ENCODE peak calls at places on chromosomes 5 and 9, in six cellular contexts. One of them, this sample, is unnamed.

GRCh38 chr5:1468247-1468612 is 23.0 kb upstream of the SLC6A3 start:
- DNase-seq in brain microvascular endothelial cell: no peak
- DNase-seq in upper lobe of right lung: no peak
- DNase-seq in heart right ventricle: no peak
- DNase-seq in lower leg skin: no peak
- DNase-seq in endodermal cell: peak; percentile 89
- DNase-seq in this sample: no peak

GRCh38 chr5:96344678-96345612 is 88.1 kb downstream of the PCSK1 start:
- DNase-seq in endodermal cell: no peak
- DNase-seq in lower leg skin: no peak
- DNase-seq in upper lobe of right lung: no peak
- DNase-seq in brain microvascular endothelial cell: peak; percentile 81
- DNase-seq in heart right ventricle: peak; percentile 25
- DNase-seq in this sample: no peak

GRCh38 chr5:128674837-128675446 is 136.9 kb upstream of the FBN2 start:
- DNase-seq in endodermal cell: peak; percentile 89
- DNase-seq in brain microvascular endothelial cell: peak; percentile 63
- DNase-seq in heart right ventricle: no peak
- DNase-seq in upper lobe of right lung: no peak
- DNase-seq in lower leg skin: no peak
- DNase-seq in this sample: peak; percentile 88

GRCh38 chr5:92838253-92838652 is 742.8 kb downstream of the NR2F1-AS1 start:
- DNase-seq in heart right ventricle: no peak
- DNase-seq in lower leg skin: no peak
- DNase-seq in endodermal cell: peak; percentile 56
- DNase-seq in upper lobe of right lung: no peak
- DNase-seq in brain microvascular endothelial cell: no peak
- DNase-seq in this sample: no peak

GRCh38 chr5:76952795-76953536 is at the start of gene CRHBP:
- DNase-seq in lower leg skin: no peak
- DNase-seq in heart right ventricle: no peak
- DNase-seq in endodermal cell: peak; percentile 79
- DNase-seq in upper lobe of right lung: no peak
- DNase-seq in brain microvascular endothelial cell: peak; percentile 9
- DNase-seq in this sample: no peak

GRCh38 chr5:131222731-131223130 is 41.1 kb upstream of the CDC42SE2 start:
- DNase-seq in brain microvascular endothelial cell: no peak
- DNase-seq in heart right ventricle: no peak
- DNase-seq in upper lobe of right lung: no peak
- DNase-seq in lower leg skin: no peak
- DNase-seq in endodermal cell: no peak
- DNase-seq in this sample: no peak

GRCh38 chr5:131180407-131180806 is 9.7 kb downstream of the LYRM7 start:
- DNase-seq in upper lobe of right lung: no peak
- DNase-seq in endodermal cell: no peak
- DNase-seq in lower leg skin: no peak
- DNase-seq in brain microvascular endothelial cell: no peak
- DNase-seq in heart right ventricle: no peak
- DNase-seq in this sample: no peak

GRCh38 chr5:136089804-136090203 is 42.8 kb upstream of the SMAD5 start:
- DNase-seq in heart right ventricle: no peak
- DNase-seq in endodermal cell: peak; percentile 11
- DNase-seq in upper lobe of right lung: no peak
- DNase-seq in lower leg skin: no peak
- DNase-seq in brain microvascular endothelial cell: no peak
- DNase-seq in this sample: peak; percentile 3

GRCh38 chr9:101397746-101398334 is 578 bp downstream of the MRPL50 start:
- DNase-seq in lower leg skin: no peak
- DNase-seq in endodermal cell: no peak
- DNase-seq in upper lobe of right lung: no peak
- DNase-seq in heart right ventricle: no peak
- DNase-seq in brain microvascular endothelial cell: no peak
- DNase-seq in this sample: no peak

GRCh38 chr9:136806067-136806466 is 1.7 kb upstream of the RABL6 start:
- DNase-seq in heart right ventricle: no peak
- DNase-seq in lower leg skin: no peak
- DNase-seq in brain microvascular endothelial cell: no peak
- DNase-seq in upper lobe of right lung: peak; percentile 59
- DNase-seq in endodermal cell: no peak
- DNase-seq in this sample: no peak

GRCh38 chr9:6667633-6668280 is 22.2 kb upstream of the GLDC start:
- DNase-seq in upper lobe of right lung: no peak
- DNase-seq in endodermal cell: peak; percentile 50
- DNase-seq in lower leg skin: no peak
- DNase-seq in heart right ventricle: no peak
- DNase-seq in brain microvascular endothelial cell: peak; percentile 9
- DNase-seq in this sample: no peak

GRCh38 chr5:153350192-153350883 is 140.1 kb upstream of the GRIA1 start:
- DNase-seq in heart right ventricle: no peak
- DNase-seq in lower leg skin: no peak
- DNase-seq in upper lobe of right lung: no peak
- DNase-seq in endodermal cell: peak; percentile 77
- DNase-seq in brain microvascular endothelial cell: no peak
- DNase-seq in this sample: no peak

GRCh38 chr9:123069010-123069481 is 35.6 kb downstream of the GPR21 start:
- DNase-seq in upper lobe of right lung: no peak
- DNase-seq in lower leg skin: no peak
- DNase-seq in brain microvascular endothelial cell: peak; percentile 78
- DNase-seq in heart right ventricle: no peak
- DNase-seq in endodermal cell: no peak
- DNase-seq in this sample: no peak

GRCh38 chr9:88767504-88767790 is 223.8 kb upstream of the S1PR3 start:
- DNase-seq in lower leg skin: no peak
- DNase-seq in brain microvascular endothelial cell: no peak
- DNase-seq in upper lobe of right lung: no peak
- DNase-seq in endodermal cell: no peak
- DNase-seq in heart right ventricle: no peak
- DNase-seq in this sample: no peak

GRCh38 chr5:8600843-8601242 is 731.9 kb downstream of the MTRR start:
- DNase-seq in lower leg skin: no peak
- DNase-seq in upper lobe of right lung: no peak
- DNase-seq in brain microvascular endothelial cell: peak; percentile 6
- DNase-seq in heart right ventricle: no peak
- DNase-seq in endodermal cell: no peak
- DNase-seq in this sample: no peak

GRCh38 chr9:137300607-137301085 is 1.4 kb downstream of the NRARP start:
- DNase-seq in lower leg skin: peak; percentile 14
- DNase-seq in upper lobe of right lung: no peak
- DNase-seq in endodermal cell: peak; percentile 84
- DNase-seq in brain microvascular endothelial cell: no peak
- DNase-seq in heart right ventricle: peak; percentile 35
- DNase-seq in this sample: no peak

GRCh38 chr9:128271112-128271511 is 4.7 kb downstream of the GOLGA2 start:
- DNase-seq in heart right ventricle: no peak
- DNase-seq in endodermal cell: peak; percentile 36
- DNase-seq in upper lobe of right lung: no peak
- DNase-seq in lower leg skin: no peak
- DNase-seq in brain microvascular endothelial cell: no peak
- DNase-seq in this sample: no peak

GRCh38 chr5:33850100-33850594 is 41.6 kb downstream of the ADAMTS12 start:
- DNase-seq in heart right ventricle: no peak
- DNase-seq in upper lobe of right lung: no peak
- DNase-seq in lower leg skin: no peak
- DNase-seq in brain microvascular endothelial cell: peak; percentile 77
- DNase-seq in endodermal cell: peak; percentile 62
- DNase-seq in this sample: no peak

GRCh38 chr5:134524826-134525686 is at the start of gene JADE2:
- DNase-seq in brain microvascular endothelial cell: peak; percentile 37
- DNase-seq in lower leg skin: peak; percentile 80
- DNase-seq in endodermal cell: peak; percentile 82
- DNase-seq in upper lobe of right lung: peak; percentile 90
- DNase-seq in heart right ventricle: peak; percentile 74
- DNase-seq in this sample: no peak

GRCh38 chr5:149471406-149472183 is 79.6 kb downstream of the CSNK1A1 start:
- DNase-seq in upper lobe of right lung: no peak
- DNase-seq in brain microvascular endothelial cell: no peak
- DNase-seq in heart right ventricle: no peak
- DNase-seq in endodermal cell: peak; percentile 67
- DNase-seq in lower leg skin: no peak
- DNase-seq in this sample: no peak

GRCh38 chr5:149764086-149764485 is 34.0 kb downstream of the PPARGC1B start:
- DNase-seq in endodermal cell: no peak
- DNase-seq in brain microvascular endothelial cell: no peak
- DNase-seq in heart right ventricle: no peak
- DNase-seq in upper lobe of right lung: peak; percentile 22
- DNase-seq in lower leg skin: no peak
- DNase-seq in this sample: no peak

GRCh38 chr9:88177343-88177742 is 39.1 kb upstream of the SPATA31C2 start:
- DNase-seq in heart right ventricle: no peak
- DNase-seq in upper lobe of right lung: no peak
- DNase-seq in endodermal cell: no peak
- DNase-seq in lower leg skin: no peak
- DNase-seq in brain microvascular endothelial cell: no peak
- DNase-seq in this sample: no peak

GRCh38 chr5:32173394-32174010 is 617 bp downstream of the GOLPH3 start:
- DNase-seq in lower leg skin: peak; percentile 46
- DNase-seq in brain microvascular endothelial cell: no peak
- DNase-seq in heart right ventricle: peak; percentile 68
- DNase-seq in endodermal cell: peak; percentile 88
- DNase-seq in upper lobe of right lung: peak; percentile 82
- DNase-seq in this sample: peak; percentile 84

GRCh38 chr5:178291969-178292825 is 59.6 kb upstream of the PHYKPL start:
- DNase-seq in lower leg skin: no peak
- DNase-seq in heart right ventricle: no peak
- DNase-seq in upper lobe of right lung: peak; percentile 46
- DNase-seq in endodermal cell: peak; percentile 30
- DNase-seq in brain microvascular endothelial cell: no peak
- DNase-seq in this sample: no peak

GRCh38 chr5:83589786-83590185 is 118.2 kb downstream of the VCAN start:
- DNase-seq in endodermal cell: no peak
- DNase-seq in heart right ventricle: no peak
- DNase-seq in brain microvascular endothelial cell: no peak
- DNase-seq in lower leg skin: no peak
- DNase-seq in upper lobe of right lung: no peak
- DNase-seq in this sample: no peak

GRCh38 chr5:83590966-83591365 is 119.4 kb downstream of the VCAN start:
- DNase-seq in lower leg skin: no peak
- DNase-seq in heart right ventricle: no peak
- DNase-seq in brain microvascular endothelial cell: no peak
- DNase-seq in endodermal cell: no peak
- DNase-seq in upper lobe of right lung: no peak
- DNase-seq in this sample: no peak

DNA sequence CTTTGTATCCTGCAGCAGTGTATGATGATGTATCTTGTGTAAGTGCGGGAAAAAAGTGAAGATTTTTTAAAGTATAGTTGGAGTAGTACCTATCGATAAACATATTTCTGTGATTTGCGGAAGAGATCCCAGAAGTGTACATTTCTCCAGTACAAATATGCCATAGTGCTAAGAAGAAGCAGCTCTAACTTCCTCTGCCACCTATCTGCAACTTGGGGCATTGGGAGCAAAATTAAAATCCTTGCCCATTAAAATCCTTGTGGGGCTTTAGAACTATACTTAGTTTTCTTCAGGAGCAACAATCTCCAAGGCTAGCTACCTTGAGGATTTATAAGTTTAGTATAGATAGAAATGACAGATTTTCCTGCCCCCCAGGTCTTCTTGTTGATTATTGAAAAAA is 123.7 kb downstream of the VCAN start:
- DNase-seq in lower leg skin: no peak
- DNase-seq in heart right ventricle: no peak
- DNase-seq in endodermal cell: no peak
- DNase-seq in upper lobe of right lung: no peak
- DNase-seq in brain microvascular endothelial cell: no peak
- DNase-seq in this sample: no peak
- TF ChIP-seq CTCF in lower leg skin: no peak
- TF ChIP-seq CTCF in heart right ventricle: no peak
- TF ChIP-seq CTCF in endodermal cell: peak; percentile 55
- TF ChIP-seq CTCF in upper lobe of right lung: no peak
- TF ChIP-seq CTCF in brain microvascular endothelial cell: peak; percentile 61
- TF ChIP-seq CTCF in this sample: peak; percentile 36

GRCh38 chr9:22229069-22229468 is 217.6 kb upstream of the DMRTA1 start:
- DNase-seq in upper lobe of right lung: no peak
- DNase-seq in endodermal cell: no peak
- DNase-seq in heart right ventricle: no peak
- DNase-seq in brain microvascular endothelial cell: no peak
- DNase-seq in lower leg skin: no peak
- DNase-seq in this sample: no peak

GRCh38 chr9:22227986-22228385 is 218.6 kb upstream of the DMRTA1 start:
- DNase-seq in lower leg skin: no peak
- DNase-seq in endodermal cell: no peak
- DNase-seq in heart right ventricle: no peak
- DNase-seq in brain microvascular endothelial cell: no peak
- DNase-seq in upper lobe of right lung: no peak
- DNase-seq in this sample: no peak

GRCh38 chr9:22232971-22233370 is 213.7 kb upstream of the DMRTA1 start:
- DNase-seq in heart right ventricle: no peak
- DNase-seq in upper lobe of right lung: no peak
- DNase-seq in endodermal cell: no peak
- DNase-seq in brain microvascular endothelial cell: no peak
- DNase-seq in lower leg skin: no peak
- DNase-seq in this sample: no peak

DNA sequence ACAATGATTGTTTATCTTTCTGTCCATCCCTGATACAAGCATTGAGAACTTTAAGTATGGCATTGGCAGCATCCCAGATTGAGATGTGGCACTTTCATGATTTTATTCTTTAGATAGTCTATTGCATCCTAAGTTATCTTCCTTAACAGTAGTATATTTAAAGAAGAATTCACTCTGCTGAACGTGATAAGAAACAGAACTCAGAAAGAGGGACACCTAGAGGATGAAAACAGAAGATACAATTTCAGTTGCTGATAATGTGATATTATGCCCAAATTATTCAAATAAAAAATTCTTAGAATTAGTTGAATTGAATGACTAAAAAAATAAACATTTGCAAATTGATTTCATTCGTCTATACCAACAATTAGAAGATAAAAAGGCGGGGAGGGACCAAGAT is 218.1 kb upstream of the DMRTA1 start:
- DNase-seq in heart right ventricle: no peak
- DNase-seq in upper lobe of right lung: no peak
- DNase-seq in brain microvascular endothelial cell: no peak
- DNase-seq in endodermal cell: no peak
- DNase-seq in lower leg skin: no peak
- DNase-seq in this sample: no peak
- TF ChIP-seq CTCF in heart right ventricle: no peak
- TF ChIP-seq CTCF in upper lobe of right lung: peak; percentile 35
- TF ChIP-seq CTCF in brain microvascular endothelial cell: peak; percentile 34
- TF ChIP-seq CTCF in endodermal cell: peak; percentile 52
- TF ChIP-seq CTCF in lower leg skin: no peak
- TF ChIP-seq CTCF in this sample: peak; percentile 44

DNA sequence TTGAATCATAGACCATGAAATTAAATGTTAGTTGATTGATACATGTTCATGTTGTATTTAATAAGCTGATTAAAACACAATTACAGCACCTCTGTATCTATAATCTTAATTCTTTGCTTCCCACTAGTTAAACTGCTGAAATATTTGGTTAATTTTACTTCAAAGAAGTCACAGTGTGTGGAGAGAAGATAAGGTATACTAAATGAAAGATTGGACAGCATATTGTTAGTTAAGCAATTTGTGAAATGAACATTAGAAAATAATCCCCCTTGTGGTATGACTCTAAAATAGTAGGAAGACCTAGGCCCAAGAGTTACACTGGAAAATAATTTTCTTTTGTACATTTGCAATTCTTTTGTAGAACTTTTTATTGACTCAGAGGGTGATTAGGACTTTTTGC is 30.3 kb downstream of the MAN2A1 start:
- DNase-seq in brain microvascular endothelial cell: no peak
- DNase-seq in endodermal cell: no peak
- DNase-seq in lower leg skin: no peak
- DNase-seq in heart right ventricle: no peak
- DNase-seq in upper lobe of right lung: no peak
- DNase-seq in this sample: no peak
- TF ChIP-seq CTCF in brain microvascular endothelial cell: no peak
- TF ChIP-seq CTCF in endodermal cell: peak; percentile 48
- TF ChIP-seq CTCF in lower leg skin: no peak
- TF ChIP-seq CTCF in heart right ventricle: no peak
- TF ChIP-seq CTCF in upper lobe of right lung: no peak
- TF ChIP-seq CTCF in this sample: no peak

GRCh38 chr9:9920425-9920824 is 692.4 kb downstream of the PTPRD start:
- DNase-seq in endodermal cell: no peak
- DNase-seq in heart right ventricle: no peak
- DNase-seq in brain microvascular endothelial cell: no peak
- DNase-seq in lower leg skin: no peak
- DNase-seq in upper lobe of right lung: no peak
- DNase-seq in this sample: no peak
- TF ChIP-seq CTCF in endodermal cell: peak; percentile 80
- TF ChIP-seq CTCF in heart right ventricle: no peak
- TF ChIP-seq CTCF in brain microvascular endothelial cell: peak; percentile 37
- TF ChIP-seq CTCF in lower leg skin: no peak
- TF ChIP-seq CTCF in upper lobe of right lung: no peak
- TF ChIP-seq CTCF in this sample: peak; percentile 14